ENCODE peak calls at places on chromosomes 11 and 22, in six cellular contexts. One of them, this sample, is unnamed.

GRCh38 chr11:62974848-62975522 is 9.8 kb downstream of the SLC22A6 start:
- DNase-seq in activated CD4-positive, alpha-beta T cell treated with anti-CD3 and anti-CD28 coated beads, Interleukin-2, amount 50 U/mL, for 48 hours: peak
- DNase-seq in Calu3: peak
- DNase-seq in activated gamma-delta T cell: no peak
- DNase-seq in stimulated activated CD4-positive, alpha-beta T cell treated with anti-CD3 and anti-CD28 coated beads, Interleukin-12 subunit alpha, Interleukin-12 subunit beta, amount 100 ng/mL, for 48 hours: no peak
- DNase-seq in D341Med: peak
- DNase-seq in this sample: peak

GRCh38 chr11:61616443-61616842 is 35.6 kb upstream of the SYT7 start:
- DNase-seq in activated CD4-positive, alpha-beta T cell treated with anti-CD3 and anti-CD28 coated beads, Interleukin-2, amount 50 U/mL, for 48 hours: no peak
- DNase-seq in D341Med: no peak
- DNase-seq in Calu3: no peak
- DNase-seq in stimulated activated CD4-positive, alpha-beta T cell treated with anti-CD3 and anti-CD28 coated beads, Interleukin-12 subunit alpha, Interleukin-12 subunit beta, amount 100 ng/mL, for 48 hours: no peak
- DNase-seq in activated gamma-delta T cell: no peak
- DNase-seq in this sample: no peak

GRCh38 chr11:34427171-34427805 is 11.4 kb upstream of the CAT start:
- DNase-seq in Calu3: no peak
- DNase-seq in stimulated activated CD4-positive, alpha-beta T cell treated with anti-CD3 and anti-CD28 coated beads, Interleukin-12 subunit alpha, Interleukin-12 subunit beta, amount 100 ng/mL, for 48 hours: no peak
- DNase-seq in activated CD4-positive, alpha-beta T cell treated with anti-CD3 and anti-CD28 coated beads, Interleukin-2, amount 50 U/mL, for 48 hours: no peak
- DNase-seq in D341Med: no peak
- DNase-seq in activated gamma-delta T cell: no peak
- DNase-seq in this sample: no peak

GRCh38 chr11:82782825-82783374 is 49.2 kb upstream of the FAM181B start:
- DNase-seq in D341Med: no peak
- DNase-seq in stimulated activated CD4-positive, alpha-beta T cell treated with anti-CD3 and anti-CD28 coated beads, Interleukin-12 subunit alpha, Interleukin-12 subunit beta, amount 100 ng/mL, for 48 hours: no peak
- DNase-seq in Calu3: no peak
- DNase-seq in activated CD4-positive, alpha-beta T cell treated with anti-CD3 and anti-CD28 coated beads, Interleukin-2, amount 50 U/mL, for 48 hours: no peak
- DNase-seq in activated gamma-delta T cell: no peak
- DNase-seq in this sample: no peak

GRCh38 chr22:22877523-22878210 is 9.9 kb upstream of the IGLL5 start:
- DNase-seq in stimulated activated CD4-positive, alpha-beta T cell treated with anti-CD3 and anti-CD28 coated beads, Interleukin-12 subunit alpha, Interleukin-12 subunit beta, amount 100 ng/mL, for 48 hours: peak
- DNase-seq in activated CD4-positive, alpha-beta T cell treated with anti-CD3 and anti-CD28 coated beads, Interleukin-2, amount 50 U/mL, for 48 hours: peak
- DNase-seq in D341Med: peak
- DNase-seq in Calu3: peak
- DNase-seq in activated gamma-delta T cell: peak
- DNase-seq in this sample: peak

GRCh38 chr11:109783842-109784241 is 309.4 kb upstream of the ZC3H12C start:
- DNase-seq in stimulated activated CD4-positive, alpha-beta T cell treated with anti-CD3 and anti-CD28 coated beads, Interleukin-12 subunit alpha, Interleukin-12 subunit beta, amount 100 ng/mL, for 48 hours: no peak
- DNase-seq in activated gamma-delta T cell: no peak
- DNase-seq in D341Med: no peak
- DNase-seq in activated CD4-positive, alpha-beta T cell treated with anti-CD3 and anti-CD28 coated beads, Interleukin-2, amount 50 U/mL, for 48 hours: no peak
- DNase-seq in Calu3: no peak
- DNase-seq in this sample: no peak

GRCh38 chr22:19419464-19420178 is 11.9 kb downstream of the HIRA start:
- DNase-seq in stimulated activated CD4-positive, alpha-beta T cell treated with anti-CD3 and anti-CD28 coated beads, Interleukin-12 subunit alpha, Interleukin-12 subunit beta, amount 100 ng/mL, for 48 hours: no peak
- DNase-seq in activated gamma-delta T cell: no peak
- DNase-seq in Calu3: no peak
- DNase-seq in activated CD4-positive, alpha-beta T cell treated with anti-CD3 and anti-CD28 coated beads, Interleukin-2, amount 50 U/mL, for 48 hours: peak
- DNase-seq in D341Med: no peak
- DNase-seq in this sample: no peak

GRCh38 chr11:69344570-69345145 is 50.7 kb downstream of the MYEOV start:
- DNase-seq in Calu3: no peak
- DNase-seq in activated gamma-delta T cell: no peak
- DNase-seq in activated CD4-positive, alpha-beta T cell treated with anti-CD3 and anti-CD28 coated beads, Interleukin-2, amount 50 U/mL, for 48 hours: no peak
- DNase-seq in D341Med: no peak
- DNase-seq in stimulated activated CD4-positive, alpha-beta T cell treated with anti-CD3 and anti-CD28 coated beads, Interleukin-12 subunit alpha, Interleukin-12 subunit beta, amount 100 ng/mL, for 48 hours: no peak
- DNase-seq in this sample: no peak